ENCODE peak calls at places on chromosomes 5 and 9, in seven cellular contexts. One of them, this sample, is unnamed.

GRCh38 chr5:101153526-101153925 is 250.4 kb upstream of the ST8SIA4 start:
- DNase-seq in heart left ventricle: no peak
- DNase-seq in nephron progenitor cell: no peak
- DNase-seq in WERI-Rb-1: no peak
- DNase-seq in stomach: no peak
- DNase-seq in cardiac muscle cell: no peak
- DNase-seq in uterus: no peak
- DNase-seq in this sample: no peak

GRCh38 chr9:286091-286740 is 71.6 kb downstream of the DOCK8 start:
- DNase-seq in heart left ventricle: no peak
- DNase-seq in nephron progenitor cell: no peak
- DNase-seq in WERI-Rb-1: no peak
- DNase-seq in stomach: no peak
- DNase-seq in cardiac muscle cell: no peak
- DNase-seq in uterus: no peak
- DNase-seq in this sample: no peak

GRCh38 chr9:88745281-88746001 is 210.5 kb downstream of the NXNL2 start:
- DNase-seq in heart left ventricle: no peak
- DNase-seq in nephron progenitor cell: no peak
- DNase-seq in WERI-Rb-1: no peak
- DNase-seq in stomach: no peak
- DNase-seq in cardiac muscle cell: peak; percentile 63
- DNase-seq in uterus: peak; percentile 76
- DNase-seq in this sample: no peak

GRCh38 chr5:156675402-156675801 is 174.7 kb upstream of the PPP1R2B start:
- DNase-seq in heart left ventricle: no peak
- DNase-seq in nephron progenitor cell: no peak
- DNase-seq in WERI-Rb-1: no peak
- DNase-seq in stomach: no peak
- DNase-seq in cardiac muscle cell: no peak
- DNase-seq in uterus: no peak
- DNase-seq in this sample: no peak

GRCh38 chr9:123469231-123469630 is 113.2 kb downstream of the CRB2 start:
- DNase-seq in heart left ventricle: no peak
- DNase-seq in nephron progenitor cell: no peak
- DNase-seq in WERI-Rb-1: no peak
- DNase-seq in stomach: no peak
- DNase-seq in cardiac muscle cell: no peak
- DNase-seq in uterus: no peak
- DNase-seq in this sample: no peak

GRCh38 chr9:89890326-89890980 is 285.6 kb downstream of the GADD45G start:
- DNase-seq in heart left ventricle: no peak
- DNase-seq in nephron progenitor cell: no peak
- DNase-seq in WERI-Rb-1: no peak
- DNase-seq in stomach: no peak
- DNase-seq in cardiac muscle cell: no peak
- DNase-seq in uterus: no peak
- DNase-seq in this sample: no peak

GRCh38 chr5:53360811-53361210 is 119.6 kb upstream of the FST start:
- DNase-seq in heart left ventricle: no peak
- DNase-seq in nephron progenitor cell: no peak
- DNase-seq in WERI-Rb-1: no peak
- DNase-seq in stomach: no peak
- DNase-seq in cardiac muscle cell: no peak
- DNase-seq in uterus: no peak
- DNase-seq in this sample: no peak

GRCh38 chr9:34072410-34072809 is 23.7 kb upstream of the UBAP2 start:
- DNase-seq in heart left ventricle: no peak
- DNase-seq in nephron progenitor cell: no peak
- DNase-seq in WERI-Rb-1: peak; percentile 43
- DNase-seq in stomach: peak; percentile 26
- DNase-seq in cardiac muscle cell: no peak
- DNase-seq in uterus: no peak
- DNase-seq in this sample: no peak

GRCh38 chr5:156800982-156801381 is 49.1 kb upstream of the PPP1R2B start:
- DNase-seq in heart left ventricle: no peak
- DNase-seq in nephron progenitor cell: no peak
- DNase-seq in WERI-Rb-1: peak; percentile 53
- DNase-seq in stomach: no peak
- DNase-seq in cardiac muscle cell: no peak
- DNase-seq in uterus: no peak
- DNase-seq in this sample: no peak

GRCh38 chr5:52893105-52893504 is 96.0 kb upstream of the ITGA2 start:
- DNase-seq in heart left ventricle: no peak
- DNase-seq in nephron progenitor cell: no peak
- DNase-seq in WERI-Rb-1: no peak
- DNase-seq in stomach: no peak
- DNase-seq in cardiac muscle cell: no peak
- DNase-seq in uterus: no peak
- DNase-seq in this sample: no peak

GRCh38 chr5:179754024-179754423 is 21.4 kb downstream of the MAML1 start:
- DNase-seq in heart left ventricle: no peak
- DNase-seq in nephron progenitor cell: no peak
- DNase-seq in WERI-Rb-1: no peak
- DNase-seq in stomach: no peak
- DNase-seq in cardiac muscle cell: no peak
- DNase-seq in uterus: no peak
- DNase-seq in this sample: no peak

GRCh38 chr5:181243521-181244307 is at the start of gene RACK1:
- DNase-seq in heart left ventricle: peak; percentile 93
- DNase-seq in nephron progenitor cell: peak; percentile 86
- DNase-seq in WERI-Rb-1: peak; percentile 80
- DNase-seq in stomach: peak; percentile 88
- DNase-seq in cardiac muscle cell: peak; percentile 93
- DNase-seq in uterus: peak; percentile 89
- DNase-seq in this sample: peak; percentile 84

GRCh38 chr5:161546463-161547301 is at the start of gene GABRB2:
- DNase-seq in heart left ventricle: peak; percentile 34
- DNase-seq in nephron progenitor cell: peak; percentile 77
- DNase-seq in WERI-Rb-1: peak; percentile 23
- DNase-seq in stomach: peak; percentile 58
- DNase-seq in cardiac muscle cell: peak; percentile 80
- DNase-seq in uterus: no peak
- DNase-seq in this sample: peak; percentile 50

GRCh38 chr5:89893546-89893945 is 516.0 kb downstream of the CETN3 start:
- DNase-seq in heart left ventricle: no peak
- DNase-seq in nephron progenitor cell: no peak
- DNase-seq in WERI-Rb-1: no peak
- DNase-seq in stomach: no peak
- DNase-seq in cardiac muscle cell: no peak
- DNase-seq in uterus: no peak
- DNase-seq in this sample: no peak

GRCh38 chr5:135365281-135365680 is 33.8 kb downstream of the MACROH2A1 start:
- DNase-seq in heart left ventricle: no peak
- DNase-seq in nephron progenitor cell: no peak
- DNase-seq in WERI-Rb-1: no peak
- DNase-seq in stomach: no peak
- DNase-seq in cardiac muscle cell: no peak
- DNase-seq in uterus: no peak
- DNase-seq in this sample: no peak

GRCh38 chr9:93683331-93684134 is 107.1 kb downstream of the PHF2 start:
- DNase-seq in heart left ventricle: peak; percentile 18
- DNase-seq in nephron progenitor cell: no peak
- DNase-seq in WERI-Rb-1: peak; percentile 3
- DNase-seq in stomach: peak; percentile 18
- DNase-seq in cardiac muscle cell: no peak
- DNase-seq in uterus: no peak
- DNase-seq in this sample: peak; percentile 0

GRCh38 chr5:60487885-60488425 is 212.0 kb downstream of the DEPDC1B start:
- DNase-seq in heart left ventricle: no peak
- DNase-seq in nephron progenitor cell: no peak
- DNase-seq in WERI-Rb-1: peak; percentile 60
- DNase-seq in stomach: peak; percentile 74
- DNase-seq in cardiac muscle cell: no peak
- DNase-seq in uterus: no peak
- DNase-seq in this sample: no peak

GRCh38 chr5:65672787-65673186 is 48.0 kb downstream of the SHLD3 start:
- DNase-seq in heart left ventricle: no peak
- DNase-seq in nephron progenitor cell: no peak
- DNase-seq in WERI-Rb-1: no peak
- DNase-seq in stomach: no peak
- DNase-seq in cardiac muscle cell: no peak
- DNase-seq in uterus: no peak
- DNase-seq in this sample: no peak

GRCh38 chr5:151620463-151620844 is 29.3 kb upstream of the FAT2 start:
- DNase-seq in heart left ventricle: no peak
- DNase-seq in nephron progenitor cell: no peak
- DNase-seq in WERI-Rb-1: no peak
- DNase-seq in stomach: no peak
- DNase-seq in cardiac muscle cell: no peak
- DNase-seq in uterus: no peak
- DNase-seq in this sample: no peak

GRCh38 chr5:43358338-43358737 is 45.1 kb upstream of the HMGCS1 start:
- DNase-seq in heart left ventricle: no peak
- DNase-seq in nephron progenitor cell: no peak
- DNase-seq in WERI-Rb-1: no peak
- DNase-seq in stomach: no peak
- DNase-seq in cardiac muscle cell: no peak
- DNase-seq in uterus: no peak
- DNase-seq in this sample: no peak

DNA sequence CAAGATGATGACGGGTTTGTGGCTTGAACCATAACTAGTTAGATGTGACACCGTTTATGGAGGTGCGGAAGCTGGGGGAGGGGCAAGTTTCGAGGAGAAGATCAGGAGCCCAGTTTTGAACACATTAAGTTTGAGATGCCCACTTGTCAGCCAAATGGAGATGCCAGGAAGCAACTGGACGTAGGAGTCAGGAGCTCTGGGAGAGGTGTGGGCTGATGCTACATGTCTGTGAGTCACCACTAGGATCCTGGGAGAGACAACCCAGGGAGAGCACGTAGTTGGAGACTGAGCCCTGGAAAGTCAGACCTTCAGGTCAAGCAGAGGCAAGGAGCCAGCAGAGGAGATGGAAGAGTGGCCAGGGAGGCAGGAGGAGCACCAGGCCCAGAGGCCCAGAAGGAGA is 48.8 kb upstream of the SLC25A51 start:
- DNase-seq in heart left ventricle: no peak
- DNase-seq in nephron progenitor cell: no peak
- DNase-seq in WERI-Rb-1: no peak
- DNase-seq in stomach: no peak
- DNase-seq in cardiac muscle cell: no peak
- DNase-seq in uterus: peak; percentile 68
- DNase-seq in this sample: no peak
- TF ChIP-seq CTCF in heart left ventricle: no peak
- TF ChIP-seq CTCF in nephron progenitor cell: no peak
- TF ChIP-seq CTCF in WERI-Rb-1: no peak
- TF ChIP-seq CTCF in stomach: no peak
- TF ChIP-seq CTCF in cardiac muscle cell: no peak
- TF ChIP-seq CTCF in uterus: no peak
- TF ChIP-seq CTCF in this sample: no peak

DNA sequence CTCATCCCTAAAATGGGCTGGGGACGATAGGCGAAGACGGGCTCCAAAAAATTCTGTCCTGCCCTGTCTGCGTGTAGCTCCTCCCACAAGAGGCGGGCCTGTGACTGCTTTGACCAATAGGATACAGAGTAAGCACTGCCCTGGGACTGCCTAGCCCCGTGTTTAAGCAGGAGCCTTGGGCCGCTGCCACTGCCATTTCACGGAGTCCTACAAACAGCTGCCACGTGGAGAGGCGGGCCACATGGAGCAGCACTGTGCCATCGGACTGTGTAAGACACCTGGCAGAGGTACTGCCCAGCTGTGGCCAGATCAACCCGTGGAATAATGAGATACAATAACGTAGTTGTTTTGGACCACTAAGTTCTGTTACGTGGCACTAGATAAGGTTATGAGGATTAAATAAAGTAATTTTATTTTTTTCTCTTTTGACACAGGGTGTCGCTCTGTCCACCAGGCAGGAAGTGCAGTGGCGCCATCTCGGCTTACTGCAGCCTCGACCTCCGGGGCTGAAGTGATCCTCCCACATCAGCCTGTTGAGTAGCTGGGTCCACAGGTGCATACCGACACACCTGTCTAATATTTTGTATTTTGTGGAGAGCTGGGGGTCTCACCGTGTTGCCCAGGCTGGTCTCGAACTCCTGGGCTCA is 87.2 kb downstream of the LMNB1 start:
- DNase-seq in heart left ventricle: no peak
- DNase-seq in nephron progenitor cell: no peak
- DNase-seq in WERI-Rb-1: no peak
- DNase-seq in stomach: no peak
- DNase-seq in cardiac muscle cell: no peak
- DNase-seq in uterus: no peak
- DNase-seq in this sample: no peak
- TF ChIP-seq CTCF in heart left ventricle: no peak
- TF ChIP-seq CTCF in nephron progenitor cell: no peak
- TF ChIP-seq CTCF in WERI-Rb-1: no peak
- TF ChIP-seq CTCF in stomach: no peak
- TF ChIP-seq CTCF in cardiac muscle cell: no peak
- TF ChIP-seq CTCF in uterus: no peak
- TF ChIP-seq CTCF in this sample: no peak

GRCh38 chr9:26245072-26245471 is 566.8 kb upstream of the TUSC1 start:
- DNase-seq in heart left ventricle: no peak
- DNase-seq in nephron progenitor cell: no peak
- DNase-seq in WERI-Rb-1: no peak
- DNase-seq in stomach: no peak
- DNase-seq in cardiac muscle cell: no peak
- DNase-seq in uterus: no peak
- DNase-seq in this sample: no peak

GRCh38 chr9:26244661-26245060 is 566.4 kb upstream of the TUSC1 start:
- DNase-seq in heart left ventricle: no peak
- DNase-seq in nephron progenitor cell: no peak
- DNase-seq in WERI-Rb-1: no peak
- DNase-seq in stomach: no peak
- DNase-seq in cardiac muscle cell: no peak
- DNase-seq in uterus: no peak
- DNase-seq in this sample: no peak

GRCh38 chr9:26243298-26243697 is 565.1 kb upstream of the TUSC1 start:
- DNase-seq in heart left ventricle: no peak
- DNase-seq in nephron progenitor cell: no peak
- DNase-seq in WERI-Rb-1: no peak
- DNase-seq in stomach: no peak
- DNase-seq in cardiac muscle cell: no peak
- DNase-seq in uterus: no peak
- DNase-seq in this sample: no peak

DNA sequence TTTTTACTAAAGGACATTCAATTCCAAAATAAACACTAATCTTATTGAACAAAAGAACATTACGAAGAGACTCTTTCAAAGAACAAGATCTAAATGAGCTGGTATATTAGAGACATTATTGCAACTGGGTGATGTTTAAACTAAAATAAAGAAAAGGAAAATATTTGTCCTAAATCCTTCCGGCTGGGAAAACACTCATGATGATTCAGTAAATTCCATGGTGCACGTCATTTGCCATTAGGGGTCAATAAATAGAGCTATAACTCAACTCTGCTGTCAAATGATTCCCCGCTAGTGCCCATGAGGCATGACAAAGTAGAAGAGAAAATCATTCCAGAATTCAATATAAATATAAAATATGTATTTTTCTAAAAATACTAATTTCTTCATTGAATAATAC is 565.5 kb upstream of the TUSC1 start:
- DNase-seq in heart left ventricle: no peak
- DNase-seq in nephron progenitor cell: no peak
- DNase-seq in WERI-Rb-1: no peak
- DNase-seq in stomach: no peak
- DNase-seq in cardiac muscle cell: no peak
- DNase-seq in uterus: no peak
- DNase-seq in this sample: no peak
- TF ChIP-seq CTCF in heart left ventricle: no peak
- TF ChIP-seq CTCF in nephron progenitor cell: no peak
- TF ChIP-seq CTCF in WERI-Rb-1: no peak
- TF ChIP-seq CTCF in stomach: no peak
- TF ChIP-seq CTCF in cardiac muscle cell: no peak
- TF ChIP-seq CTCF in uterus: no peak
- TF ChIP-seq CTCF in this sample: no peak

GRCh38 chr5:73299017-73299630 is 126.1 kb downstream of the TMEM174 start:
- DNase-seq in heart left ventricle: no peak
- DNase-seq in nephron progenitor cell: peak; percentile 65
- DNase-seq in WERI-Rb-1: peak; percentile 18
- DNase-seq in stomach: no peak
- DNase-seq in cardiac muscle cell: peak; percentile 54
- DNase-seq in uterus: no peak
- DNase-seq in this sample: peak; percentile 43
- TF ChIP-seq CTCF in heart left ventricle: no peak
- TF ChIP-seq CTCF in nephron progenitor cell: peak; percentile 30
- TF ChIP-seq CTCF in WERI-Rb-1: peak; percentile 16
- TF ChIP-seq CTCF in stomach: no peak
- TF ChIP-seq CTCF in cardiac muscle cell: no peak
- TF ChIP-seq CTCF in uterus: peak; percentile 5
- TF ChIP-seq CTCF in this sample: peak; percentile 59

This sample was measured in neural crest cell.